ENCODE peak calls at places on chromosome 22, in four cellular contexts. Q, P, V and G are unnamed samples.

GRCh38 chr22:44646668-44647067 is 55.3 kb upstream of the PRR5 start:
- DNase-seq in Q (no peak), P (no peak), V (no peak), G (no peak)

GRCh38 chr22:24592846-24593809 is at the start of gene LRRC75B:
- DNase-seq in Q (peak), P (peak), V (peak), G (no peak)

GRCh38 chr22:27456696-27457503 is 344.7 kb downstream of the MN1 start:
- DNase-seq in Q (no peak), P (no peak), V (no peak), G (no peak)

GRCh38 chr22:39959640-39960447 is at the start of gene TMA7B:
- DNase-seq in Q (no peak), P (no peak), V (peak), G (no peak)

GRCh38 chr22:37604875-37605274 is 3.8 kb upstream of the GGA1 start:
- DNase-seq in Q (no peak), P (no peak), V (no peak), G (no peak)

GRCh38 chr22:32622004-32622761 is 147.6 kb downstream of the FBXO7 start:
- DNase-seq in Q (peak), P (no peak), V (no peak), G (no peak)

GRCh38 chr22:28208036-28208435 is 289.0 kb upstream of the PITPNB start:
- DNase-seq in Q (no peak), P (no peak), V (no peak), G (no peak)

GRCh38 chr22:21937041-21937820 is 15.4 kb downstream of the PPM1F start:
- DNase-seq in Q (no peak), P (no peak), V (no peak), G (no peak)

GRCh38 chr22:24954114-24954463 is 1.6 kb downstream of the KIAA1671 start:
- DNase-seq in Q (peak), P (no peak), V (no peak), G (no peak)

GRCh38 chr22:50699001-50699753 is 26.6 kb downstream of the SHANK3 start:
- DNase-seq in Q (no peak), P (no peak), V (no peak), G (no peak)

GRCh38 chr22:27992294-27993165 is 73.5 kb upstream of the PITPNB start:
- DNase-seq in Q (no peak), P (no peak), V (no peak), G (no peak)

GRCh38 chr22:50585781-50586180 is 3.1 kb upstream of the CHKB start:
- DNase-seq in Q (no peak), P (no peak), V (no peak), G (no peak)

GRCh38 chr22:29269230-29269604 is 1.1 kb downstream of the EWSR1 start:
- DNase-seq in Q (no peak), P (no peak), V (no peak), G (no peak)

GRCh38 chr22:33658775-33659174 is 261.5 kb downstream of the LARGE1 start:
- DNase-seq in Q (no peak), P (no peak), V (no peak), G (no peak)

GRCh38 chr22:17884951-17885350 is 110.7 kb upstream of the BID start:
- DNase-seq in Q (no peak), P (no peak), V (no peak), G (no peak)

GRCh38 chr22:30856699-30857098 is 111.9 kb downstream of the MORC2 start:
- DNase-seq in Q (no peak), P (no peak), V (no peak), G (no peak)

GRCh38 chr22:23029521-23030228 is 40.6 kb upstream of the GNAZ start:
- DNase-seq in Q (no peak), P (no peak), V (no peak), G (no peak)

GRCh38 chr22:17281026-17281809 is 62.0 kb upstream of the ADA2 start:
- DNase-seq in Q (no peak), P (no peak), V (no peak), G (no peak)

GRCh38 chr22:35552846-35553245 is 12.2 kb downstream of the RASD2 start:
- DNase-seq in Q (no peak), P (no peak), V (no peak), G (no peak)

GRCh38 chr22:20091690-20092476 is 11.8 kb downstream of the DGCR8 start:
- DNase-seq in Q (no peak), P (no peak), V (no peak), G (no peak)

GRCh38 chr22:49826603-49827306 is 918 bp downstream of the BRD1 start:
- DNase-seq in Q (no peak), P (no peak), V (no peak), G (no peak)

GRCh38 chr22:42357221-42357620 is 75.0 kb downstream of the NFAM1 start:
- DNase-seq in Q (no peak), P (no peak), V (no peak), G (no peak)

GRCh38 chr22:50218996-50219727 is 18.4 kb downstream of the SELENOO start:
- DNase-seq in Q (peak), P (peak), V (peak), G (no peak)

GRCh38 chr22:37431811-37432707 is 4.8 kb upstream of the ELFN2 start:
- DNase-seq in Q (peak), P (peak), V (no peak), G (no peak)

GRCh38 chr22:16958475-16958874 is 49.5 kb downstream of the GAB4 start:
- DNase-seq in Q (no peak), P (no peak), V (peak), G (no peak)

GRCh38 chr22:48948575-48949170 is 879.0 kb downstream of the BRD1 start:
- DNase-seq in Q (no peak), P (no peak), V (no peak), G (no peak)

GRCh38 chr22:46153930-46154329 is 3.6 kb downstream of the PPARA start:
- DNase-seq in Q (no peak), P (no peak), V (no peak), G (no peak)

GRCh38 chr22:47342446-47342845 is 580.0 kb downstream of the TBC1D22A start:
- DNase-seq in Q (no peak), P (no peak), V (no peak), G (no peak)
- TF ChIP-seq TCF7L2 in Q (no peak), P (no peak), V (no peak), G (no peak)

GRCh38 chr22:43400449-43400848 is 11.4 kb upstream of the MPPED1 start:
- DNase-seq in Q (no peak), P (no peak), V (no peak), G (no peak)
- H3K4me3 ChIP-seq in Q (no peak), P (no peak), V (no peak), G (no peak)

DNA sequence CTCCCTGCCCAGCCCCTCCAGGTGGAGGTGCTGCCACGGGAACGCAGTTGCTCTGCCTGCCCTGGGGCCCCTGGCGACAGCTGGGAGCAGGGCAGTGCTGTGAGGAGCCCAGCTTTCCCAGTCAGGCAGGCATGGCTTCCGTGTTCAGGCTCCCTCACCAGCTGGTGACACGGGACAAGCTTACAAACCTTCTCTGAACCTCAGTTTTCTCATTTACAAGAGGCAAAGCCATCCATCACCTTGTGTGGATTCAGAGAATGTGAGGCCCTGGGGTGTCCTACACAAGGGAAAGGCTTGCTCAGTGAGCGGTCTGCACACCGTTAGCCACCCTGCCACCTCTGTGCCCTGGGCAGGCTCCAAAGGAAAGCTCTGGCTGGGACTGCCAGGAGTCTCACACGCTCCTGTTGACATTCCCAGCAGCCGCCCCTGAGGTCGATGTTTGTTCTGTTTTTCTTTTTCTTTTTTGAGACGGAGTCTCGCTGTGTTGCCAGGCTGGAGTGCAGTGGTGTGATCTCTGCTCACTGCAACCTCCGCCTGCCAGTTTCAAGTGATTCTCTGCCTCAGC is 23.5 kb downstream of the SUN2 start:
- DNase-seq in Q (no peak), P (no peak), V (no peak), G (no peak)
- TF ChIP-seq REST in Q (no peak), P (no peak), V (no peak), G (no peak)

GRCh38 chr22:47334596-47334995 is 572.1 kb downstream of the TBC1D22A start:
- DNase-seq in Q (no peak), P (no peak), V (no peak), G (no peak)

GRCh38 chr22:47335460-47335859 is 573.0 kb downstream of the TBC1D22A start:
- DNase-seq in Q (no peak), P (no peak), V (no peak), G (no peak)

GRCh38 chr22:47331750-47332149 is 569.3 kb downstream of the TBC1D22A start:
- DNase-seq in Q (no peak), P (no peak), V (no peak), G (no peak)

GRCh38 chr22:47332246-47332980 is 570.0 kb downstream of the TBC1D22A start:
- DNase-seq in Q (no peak), P (no peak), V (no peak), G (no peak)

DNA sequence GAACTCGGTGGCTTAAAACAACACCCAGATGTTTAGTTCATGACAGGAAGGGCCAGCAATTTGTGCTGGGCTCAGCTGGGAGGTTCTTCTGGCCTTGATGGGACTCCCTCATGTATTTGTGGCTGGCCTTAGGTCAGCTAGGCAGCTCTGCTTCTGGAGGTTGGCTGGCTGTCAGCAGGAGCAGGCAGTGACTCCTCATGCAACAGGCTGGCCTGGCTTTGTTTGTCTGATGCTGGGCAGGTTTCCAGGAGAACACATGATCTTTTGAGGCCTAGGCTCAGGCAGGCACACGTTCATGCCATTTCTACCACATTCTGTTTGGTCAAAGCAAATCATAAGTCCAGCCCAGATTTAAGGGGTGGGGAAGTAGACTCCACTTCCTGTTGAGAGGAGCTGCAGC is 571.2 kb downstream of the TBC1D22A start:
- DNase-seq in Q (peak), P (peak), V (no peak), G (no peak)
- TF ChIP-seq TCF7L2 in Q (no peak), P (no peak), V (no peak), G (no peak)